ENCODE peak calls at places on chromosomes 6 and 20, in four cellular contexts. O is D721Med; E is activated T-helper 1 cell treated with anti-CD3 and anti-CD28 coated beads, Interleukin-2, amount 50 U/mL, for 16 hours; I is MV-4-11. D is an unnamed sample.

GRCh38 chr20:37968726-37969401 is 64.4 kb downstream of the TTI1 start:
- DNase-seq in O (no peak), E (no peak), I (no peak), D (no peak)

GRCh38 chr6:163725008-163725941 is 310.8 kb downstream of the QKI start:
- DNase-seq in O (no peak), E (no peak), I (no peak), D (no peak)

GRCh38 chr20:59830107-59831023 is 103.1 kb downstream of the SYCP2 start:
- DNase-seq in O (no peak), E (no peak), I (no peak), D (no peak)

GRCh38 chr6:156832166-156832743 is 55.1 kb downstream of the ARID1B start:
- DNase-seq in O (no peak), E (no peak), I (no peak), D (no peak)

GRCh38 chr6:155461636-155462035 is 6.0 kb upstream of the NOX3 start:
- DNase-seq in O (no peak), E (no peak), I (no peak), D (no peak)

GRCh38 chr6:33975631-33976424 is 170.1 kb downstream of the GRM4 start:
- DNase-seq in O (peak; percentile 5), E (no peak), I (no peak), D (no peak)

GRCh38 chr6:65776332-65776731 is 69.3 kb upstream of the EYS start:
- DNase-seq in O (no peak), E (no peak), I (no peak), D (no peak)

GRCh38 chr6:25404693-25405169 is 125.6 kb downstream of the CARMIL1 start:
- DNase-seq in O (no peak), E (no peak), I (peak; percentile 77), D (peak; percentile 42)

GRCh38 chr6:14066782-14067406 is 50.7 kb upstream of the CD83 start:
- DNase-seq in O (no peak), E (no peak), I (peak; percentile 29), D (peak; percentile 77)

GRCh38 chr6:43090557-43090952 is 14.4 kb downstream of the PTK7 start:
- DNase-seq in O (no peak), E (no peak), I (no peak), D (no peak)

GRCh38 chr20:41228858-41229257 is 88.7 kb downstream of the ZHX3 start:
- DNase-seq in O (no peak), E (no peak), I (no peak), D (no peak)

GRCh38 chr20:47067776-47068175 is 173.1 kb downstream of the EYA2 start:
- DNase-seq in O (no peak), E (no peak), I (no peak), D (no peak)

GRCh38 chr20:34980543-34981213 is 25.0 kb downstream of the MYH7B start:
- DNase-seq in O (peak; percentile 86), E (no peak), I (no peak), D (no peak)

GRCh38 chr6:20364327-20364726 is 37.4 kb upstream of the E2F3 start:
- DNase-seq in O (no peak), E (no peak), I (no peak), D (no peak)

GRCh38 chr6:4370066-4370465 is 234.7 kb upstream of the ECI2 start:
- DNase-seq in O (no peak), E (no peak), I (no peak), D (no peak)

GRCh38 chr6:45084257-45084656 is 243.9 kb upstream of the RUNX2 start:
- DNase-seq in O (no peak), E (no peak), I (no peak), D (no peak)

GRCh38 chr6:56387621-56388413 is 140.4 kb upstream of the COL21A1 start:
- DNase-seq in O (no peak), E (no peak), I (no peak), D (no peak)

GRCh38 chr6:52392944-52393343 is 27.2 kb upstream of the EFHC1 start:
- DNase-seq in O (no peak), E (no peak), I (no peak), D (no peak)

GRCh38 chr6:42820509-42821340 is 38.9 kb downstream of the BICRAL start:
- DNase-seq in O (no peak), E (no peak), I (no peak), D (no peak)

GRCh38 chr6:128244751-128245405 is 275.5 kb downstream of the PTPRK start:
- DNase-seq in O (no peak), E (no peak), I (no peak), D (no peak)

GRCh38 chr20:34075647-34076046 is 36.4 kb downstream of the EIF2S2 start:
- DNase-seq in O (no peak), E (no peak), I (no peak), D (no peak)

GRCh38 chr6:2792330-2792729 is 27.1 kb downstream of the WRNIP1 start:
- DNase-seq in O (no peak), E (no peak), I (no peak), D (no peak)

GRCh38 chr20:63315982-63316491 is 23.1 kb downstream of the COL20A1 start:
- DNase-seq in O (no peak), E (no peak), I (no peak), D (no peak)

GRCh38 chr20:20225325-20225724 is 142.6 kb upstream of the INSM1 start:
- DNase-seq in O (no peak), E (no peak), I (no peak), D (no peak)

GRCh38 chr6:30964075-30964474 is 19.4 kb upstream of the MUC21 start:
- DNase-seq in O (no peak), E (no peak), I (peak; percentile 85), D (no peak)

GRCh38 chr6:159490298-159490937 is 202.6 kb downstream of the SOD2 start:
- DNase-seq in O (no peak), E (no peak), I (no peak), D (no peak)

GRCh38 chr20:17612287-17612974 is 42.6 kb downstream of the DSTN start:
- DNase-seq in O (no peak), E (no peak), I (peak; percentile 32), D (no peak)

GRCh38 chr20:46939031-46939430 is 44.4 kb downstream of the EYA2 start:
- DNase-seq in O (no peak), E (no peak), I (peak; percentile 51), D (peak; percentile 9)

GRCh38 chr6:408599-409102 is 17.1 kb downstream of the IRF4 start:
- DNase-seq in O (no peak), E (no peak), I (peak; percentile 20), D (peak; percentile 93)